ENCODE peak calls at places on chromosomes 7 and 10, in four cellular contexts. One of them, this sample, is unnamed.

GRCh38 chr7:157412021-157412443 is 75.2 kb downstream of the DNAJB6 start:
- DNase-seq in right atrium auricular region: no peak
- DNase-seq in ELR: peak; percentile 96
- DNase-seq in LoVo: no peak
- DNase-seq in this sample: no peak

GRCh38 chr10:121696854-121697253 is 98.6 kb upstream of the FGFR2 start:
- DNase-seq in ELR: peak; percentile 35
- DNase-seq in LoVo: no peak
- DNase-seq in right atrium auricular region: no peak
- DNase-seq in this sample: no peak

GRCh38 chr7:129612112-129613015 is 844 bp downstream of the NRF1 start:
- DNase-seq in LoVo: peak; percentile 22
- DNase-seq in ELR: peak; percentile 56
- DNase-seq in right atrium auricular region: no peak
- DNase-seq in this sample: peak; percentile 71

GRCh38 chr7:514651-515598 is 4.7 kb downstream of the PDGFA start:
- DNase-seq in ELR: peak; percentile 49
- DNase-seq in LoVo: no peak
- DNase-seq in right atrium auricular region: no peak
- DNase-seq in this sample: peak; percentile 66

GRCh38 chr7:28941633-28942032 is 16.5 kb downstream of the TRIL start:
- DNase-seq in LoVo: no peak
- DNase-seq in right atrium auricular region: no peak
- DNase-seq in ELR: no peak
- DNase-seq in this sample: no peak

GRCh38 chr7:54813398-54813797 is 54.4 kb upstream of the SEC61G start:
- DNase-seq in LoVo: no peak
- DNase-seq in ELR: no peak
- DNase-seq in right atrium auricular region: no peak
- DNase-seq in this sample: peak; percentile 76

GRCh38 chr10:52232561-52233350 is 81.3 kb upstream of the DKK1 start:
- DNase-seq in LoVo: peak; percentile 21
- DNase-seq in ELR: no peak
- DNase-seq in right atrium auricular region: no peak
- DNase-seq in this sample: no peak

GRCh38 chr10:4195214-4195613 is 410.2 kb upstream of the KLF6 start:
- DNase-seq in right atrium auricular region: no peak
- DNase-seq in LoVo: no peak
- DNase-seq in ELR: peak; percentile 82
- DNase-seq in this sample: no peak

GRCh38 chr10:119980956-119981355 is 88.4 kb downstream of the SEC23IP start:
- DNase-seq in right atrium auricular region: no peak
- DNase-seq in ELR: no peak
- DNase-seq in LoVo: no peak
- DNase-seq in this sample: no peak

GRCh38 chr7:128100949-128101713 is 69.9 kb upstream of the LRRC4 start:
- DNase-seq in right atrium auricular region: no peak
- DNase-seq in LoVo: no peak
- DNase-seq in ELR: no peak
- DNase-seq in this sample: peak; percentile 24

GRCh38 chr7:3283130-3283704 is 17.8 kb upstream of the SDK1 start:
- DNase-seq in ELR: no peak
- DNase-seq in right atrium auricular region: no peak
- DNase-seq in LoVo: no peak
- DNase-seq in this sample: no peak

GRCh38 chr7:112898432-112899290 is 108.5 kb upstream of the TMEM168 start:
- DNase-seq in ELR: peak; percentile 71
- DNase-seq in right atrium auricular region: no peak
- DNase-seq in LoVo: peak; percentile 73
- DNase-seq in this sample: no peak

GRCh38 chr7:7323352-7323751 is 141.0 kb downstream of the C1GALT1 start:
- DNase-seq in ELR: peak; percentile 12
- DNase-seq in LoVo: no peak
- DNase-seq in right atrium auricular region: no peak
- DNase-seq in this sample: no peak

GRCh38 chr10:4812952-4813351 is 13.1 kb upstream of the AKR1E2 start:
- DNase-seq in ELR: peak; percentile 99
- DNase-seq in right atrium auricular region: no peak
- DNase-seq in LoVo: peak; percentile 69
- DNase-seq in this sample: no peak

GRCh38 chr7:34762769-34763168 is 104.8 kb downstream of the NPSR1 start:
- DNase-seq in right atrium auricular region: no peak
- DNase-seq in LoVo: no peak
- DNase-seq in ELR: peak; percentile 6
- DNase-seq in this sample: no peak

GRCh38 chr10:104085801-104086400 is at the start of gene COL17A1:
- DNase-seq in LoVo: peak; percentile 76
- DNase-seq in ELR: no peak
- DNase-seq in right atrium auricular region: no peak
- DNase-seq in this sample: no peak

GRCh38 chr7:139936760-139937310 is 107.8 kb downstream of the TBXAS1 start:
- DNase-seq in LoVo: no peak
- DNase-seq in ELR: peak; percentile 30
- DNase-seq in right atrium auricular region: no peak
- DNase-seq in this sample: no peak

This sample was measured in Right ventricle myocardium superior.